ENCODE peak calls at places on chromosomes 6 and 20, in ten cellular contexts. B, T, E, C, U, L, D, N, X and R are unnamed samples.

GRCh38 chr6:75290558-75290957 is 6.0 kb upstream of the TMEM30A start:
- DNase-seq in B (no peak), T (no peak), E (no peak), C (no peak), U (no peak), L (no peak), D (no peak), N (no peak), X (peak; percentile 60), R (no peak)

GRCh38 chr20:8782804-8783203 is 286.1 kb upstream of the PLCB4 start:
- DNase-seq in B (no peak), T (no peak), E (peak; percentile 26), C (no peak), U (no peak), L (peak; percentile 44), D (peak; percentile 43), N (peak; percentile 66), X (no peak), R (no peak)

GRCh38 chr6:48630511-48630910 is 519.5 kb upstream of the PTCHD4 start:
- DNase-seq in B (no peak), T (no peak), E (no peak), C (no peak), U (no peak), L (no peak), D (no peak), N (no peak), X (peak; percentile 6), R (no peak)

GRCh38 chr6:37783025-37783825 is 36.3 kb upstream of the ZFAND3 start:
- DNase-seq in B (no peak), T (no peak), E (no peak), C (no peak), U (no peak), L (peak; percentile 41), D (peak; percentile 23), N (no peak), X (peak; percentile 82), R (peak; percentile 28)

GRCh38 chr6:27765028-27765427 is 147.2 kb downstream of the OR2B2 start:
- DNase-seq in B (no peak), T (no peak), E (no peak), C (no peak), U (no peak), L (no peak), D (no peak), N (no peak), X (no peak), R (no peak)

GRCh38 chr6:19153270-19153980 is 683.7 kb upstream of the ID4 start:
- DNase-seq in B (no peak), T (no peak), E (peak; percentile 70), C (no peak), U (no peak), L (peak; percentile 75), D (no peak), N (no peak), X (no peak), R (no peak)

GRCh38 chr6:87623248-87623647 is 33.3 kb downstream of the ORC3 start:
- DNase-seq in B (no peak), T (peak; percentile 21), E (peak; percentile 55), C (no peak), U (no peak), L (peak; percentile 61), D (peak; percentile 45), N (peak; percentile 47), X (no peak), R (no peak)

GRCh38 chr6:123715243-123715863 is 78.6 kb upstream of the TRDN start:
- DNase-seq in B (peak; percentile 24), T (peak; percentile 55), E (no peak), C (peak; percentile 17), U (peak; percentile 7), L (peak; percentile 1), D (no peak), N (no peak), X (peak; percentile 67), R (peak; percentile 28)

GRCh38 chr6:108175176-108175591 is 9.4 kb downstream of the NR2E1 start:
- DNase-seq in B (no peak), T (no peak), E (no peak), C (no peak), U (no peak), L (no peak), D (no peak), N (no peak), X (no peak), R (no peak)

GRCh38 chr6:168585441-168585840 is 144.5 kb downstream of the SMOC2 start:
- DNase-seq in B (no peak), T (no peak), E (no peak), C (no peak), U (no peak), L (no peak), D (no peak), N (no peak), X (no peak), R (no peak)

GRCh38 chr6:149925253-149925973 is 2.5 kb upstream of the RAET1G start:
- DNase-seq in B (no peak), T (peak; percentile 36), E (no peak), C (no peak), U (no peak), L (peak; percentile 9), D (no peak), N (peak; percentile 42), X (peak; percentile 32), R (no peak)
- H3K4me2 ChIP-seq in B (peak overlapping the region; percentile 42), T (peak overlapping the region; percentile 41), E (peak overlapping the region; percentile 91), C (peak overlapping the region; percentile 80), U (peak overlapping the region; percentile 74), L (peak overlapping the region; percentile 77), D (peak overlapping the region; percentile 81), N (peak overlapping the region; percentile 95), X (peak overlapping the region; percentile 84), R (peak overlapping the region; percentile 80)

GRCh38 chr6:7777062-7777461 is 51.2 kb downstream of the BMP6 start:
- DNase-seq in B (no peak), T (no peak), E (no peak), C (no peak), U (no peak), L (no peak), D (no peak), N (no peak), X (no peak), R (no peak)
- TF ChIP-seq CTCF in B (no peak), T (no peak), E (no peak), C (no peak), U (no peak), L (no peak), D (no peak), N (no peak), X (no peak), R (no peak)

DNA sequence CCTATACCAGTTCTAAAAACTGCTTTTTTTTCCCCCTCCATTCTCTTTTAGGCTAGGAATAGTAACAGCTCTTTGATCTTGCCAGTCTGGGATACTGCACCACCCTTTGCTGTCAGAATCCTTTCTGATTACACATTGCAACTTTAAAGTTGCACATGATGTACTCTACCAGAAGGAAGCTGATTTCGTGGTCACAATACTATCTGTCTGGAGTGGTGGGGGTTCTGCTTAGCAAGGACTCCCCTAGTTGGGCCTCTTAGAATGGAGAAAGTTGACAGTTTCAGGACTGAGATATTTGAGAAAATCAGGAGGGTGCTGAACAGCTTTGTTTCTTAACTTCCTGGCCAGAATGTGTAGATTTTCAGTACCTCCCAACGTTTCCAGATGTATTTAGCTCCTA is 88.2 kb upstream of the ELOVL5 start:
- DNase-seq in B (no peak), T (no peak), E (peak; percentile 45), C (no peak), U (no peak), L (peak; percentile 56), D (peak; percentile 17), N (no peak), X (no peak), R (no peak)
- H3K4me2 ChIP-seq in B (no peak overlapping the region), T (no peak overlapping the region), E (peak overlapping the region; percentile 36), C (no peak overlapping the region), U (no peak overlapping the region), L (no peak overlapping the region), D (no peak overlapping the region), N (peak overlapping the region; percentile 24), X (no peak overlapping the region), R (no peak overlapping the region)

GRCh38 chr20:4817230-4817671 is 95.5 kb downstream of the PRND start:
- DNase-seq in B (no peak), T (no peak), E (no peak), C (peak; percentile 81), U (no peak), L (no peak), D (no peak), N (peak; percentile 57), X (no peak), R (peak; percentile 84)
- TF ChIP-seq CTCF in B (peak; percentile 10), T (no peak), E (no peak), C (peak; percentile 23), U (peak; percentile 18), L (no peak), D (peak; percentile 14), N (peak; percentile 12), X (no peak), R (peak; percentile 64)

GRCh38 chr6:32195902-32196681 is 3.6 kb upstream of the GPSM3 start:
- DNase-seq in B (peak; percentile 73), T (peak; percentile 99), E (peak; percentile 85), C (peak; percentile 82), U (peak; percentile 73), L (peak; percentile 91), D (peak; percentile 88), N (peak; percentile 93), X (peak; percentile 97), R (peak; percentile 78)

GRCh38 chr6:32196682-32197616 is 4.5 kb upstream of the GPSM3 start:
- DNase-seq in B (no peak), T (peak; percentile 53), E (peak; percentile 6), C (peak; percentile 35), U (no peak), L (peak; percentile 19), D (peak; percentile 12), N (peak; percentile 64), X (peak; percentile 67), R (no peak)

GRCh38 chr6:32194825-32195651 is 2.6 kb upstream of the GPSM3 start:
- DNase-seq in B (peak; percentile 71), T (peak; percentile 67), E (peak; percentile 35), C (peak; percentile 66), U (peak; percentile 57), L (peak; percentile 45), D (peak; percentile 62), N (peak; percentile 93), X (peak; percentile 58), R (peak; percentile 58)

GRCh38 chr6:32194388-32194787 is 1.9 kb upstream of the GPSM3 start:
- DNase-seq in B (no peak), T (no peak), E (no peak), C (no peak), U (no peak), L (no peak), D (no peak), N (peak; percentile 17), X (no peak), R (no peak)

GRCh38 chr6:32195652-32195901 is 3.1 kb upstream of the GPSM3 start:
- DNase-seq in B (peak; percentile 100), T (peak; percentile 100), E (peak; percentile 97), C (peak; percentile 99), U (peak; percentile 99), L (peak; percentile 100), D (peak; percentile 99), N (peak; percentile 99), X (peak; percentile 100), R (peak; percentile 99)
- H3K4me2 ChIP-seq in B (peak overlapping the region; percentile 86), T (no peak overlapping the region), E (peak overlapping the region; percentile 94), C (no peak overlapping the region), U (peak overlapping the region; percentile 91), L (no peak overlapping the region), D (no peak overlapping the region), N (peak overlapping the region; percentile 99), X (no peak overlapping the region), R (peak overlapping the region; percentile 98)